ENCODE peak calls at places on chromosomes 12 and 14, in four cellular contexts. B is ELR, Z is NCI-H524 treated with DMSO at 0.1 percent for 48 hours, T is SW480. C is an unnamed sample.

GRCh38 chr14:65044596-65044959 is 57.7 kb downstream of the MAX start:
- DNase-seq in B (no peak), T (no peak), Z (no peak), C (no peak)

GRCh38 chr14:95891742-95892141 is 15.1 kb downstream of the TUNAR start:
- DNase-seq in B (peak; percentile 97), Z (no peak), T (peak; percentile 82), C (no peak)

GRCh38 chr14:77242752-77243151 is 28.3 kb downstream of the NGB start:
- DNase-seq in T (no peak), Z (no peak), B (no peak), C (no peak)

GRCh38 chr14:64337901-64338615 is 43.9 kb upstream of the ESR2 start:
- DNase-seq in T (peak; percentile 84), Z (peak; percentile 90), B (peak; percentile 78), C (no peak)

GRCh38 chr12:15644700-15645099 is 144.5 kb downstream of the EPS8 start:
- DNase-seq in B (peak; percentile 79), T (no peak), Z (no peak), C (no peak)

GRCh38 chr14:87052646-87053225 is 940.2 kb downstream of the GALC start:
- DNase-seq in B (no peak), Z (peak; percentile 90), T (no peak), C (no peak)

GRCh38 chr12:75666126-75666979 is 154.9 kb upstream of the KRR1 start:
- DNase-seq in B (peak; percentile 72), T (no peak), Z (no peak), C (no peak)

GRCh38 chr12:12837025-12837872 is 24.1 kb downstream of the DDX47 start:
- DNase-seq in Z (no peak), B (peak; percentile 95), T (peak; percentile 91), C (no peak)

GRCh38 chr12:76586764-76587395 is 27.3 kb upstream of the OSBPL8 start:
- DNase-seq in Z (no peak), B (peak; percentile 66), T (peak; percentile 56), C (peak; percentile 1)

GRCh38 chr12:62860501-62861156 is 74.3 kb downstream of the PPM1H start:
- DNase-seq in B (peak; percentile 5), Z (no peak), T (no peak), C (no peak)

GRCh38 chr14:104427126-104427851 is 152.3 kb upstream of the C14orf180 start:
- DNase-seq in T (no peak), B (no peak), Z (no peak), C (no peak)

GRCh38 chr14:61968207-61968606 is 206.0 kb downstream of the SNAPC1 start:
- DNase-seq in T (no peak), B (no peak), Z (no peak), C (no peak)

GRCh38 chr12:5081016-5081415 is 37.3 kb downstream of the KCNA5 start:
- DNase-seq in Z (no peak), B (no peak), T (no peak), C (no peak)

GRCh38 chr12:16347391-16348298 is at the start of gene MGST1:
- DNase-seq in B (peak; percentile 65), Z (peak; percentile 69), T (peak; percentile 65), C (no peak)

GRCh38 chr12:52361553-52361952 is 5.7 kb downstream of the KRT85 start:
- DNase-seq in Z (no peak), T (no peak), B (no peak), C (no peak)

GRCh38 chr14:25103261-25103660 is 53.3 kb upstream of the STXBP6 start:
- DNase-seq in B (no peak), T (no peak), Z (no peak), C (no peak)

GRCh38 chr14:102907303-102907844 is 15.1 kb upstream of the AMN start:
- DNase-seq in T (no peak), Z (no peak), B (no peak), C (no peak)

GRCh38 chr12:45532113-45532512 is 197.4 kb upstream of the ARID2 start:
- DNase-seq in B (no peak), Z (no peak), T (no peak), C (no peak)

GRCh38 chr12:71970031-71970430 is 31.4 kb downstream of the TPH2 start:
- DNase-seq in Z (no peak), T (no peak), B (no peak), C (no peak)

GRCh38 chr12:73110816-73111215 is 838.6 kb downstream of the TRHDE start:
- DNase-seq in Z (no peak), T (no peak), B (no peak), C (no peak)

GRCh38 chr12:108505121-108505520 is 10.0 kb upstream of the FICD start:
- DNase-seq in B (no peak), Z (no peak), T (no peak), C (no peak)

GRCh38 chr14:65745396-65746190 is 333.1 kb downstream of the FUT8 start:
- DNase-seq in Z (no peak), B (no peak), T (no peak), C (no peak)

GRCh38 chr12:96094201-96094600 is 58.8 kb upstream of the LTA4H start:
- DNase-seq in B (peak; percentile 81), Z (no peak), T (peak; percentile 23), C (no peak)

GRCh38 chr14:25400607-25401206 is 350.8 kb upstream of the STXBP6 start:
- DNase-seq in B (peak; percentile 32), Z (peak; percentile 92), T (peak; percentile 46), C (no peak)

GRCh38 chr12:126668961-126669360 is 1598.0 kb upstream of the TMEM132C start:
- DNase-seq in T (no peak), Z (no peak), B (no peak), C (no peak)

GRCh38 chr12:75452675-75453330 is 27.8 kb upstream of the GLIPR1 start:
- DNase-seq in B (peak; percentile 65), Z (no peak), T (no peak), C (no peak)

GRCh38 chr12:70606001-70606400 is 31.2 kb downstream of the PTPRB start:
- DNase-seq in T (no peak), B (peak; percentile 89), Z (no peak), C (no peak)

GRCh38 chr12:52810554-52810953 is 3.4 kb downstream of the KRT4 start:
- DNase-seq in B (no peak), Z (no peak), T (no peak), C (no peak)

GRCh38 chr14:60561845-60562746 is 53.1 kb downstream of the SIX6 start:
- DNase-seq in B (peak; percentile 77), T (peak; percentile 52), Z (peak; percentile 53), C (no peak)

GRCh38 chr12:27709932-27710591 is 570 bp upstream of the MRPS35 start:
- DNase-seq in Z (no peak), B (peak; percentile 56), T (peak; percentile 61), C (no peak)

GRCh38 chr12:131831021-131831571 is 2.9 kb downstream of the MMP17 start:
- DNase-seq in T (peak; percentile 60), B (peak; percentile 60), Z (no peak), C (no peak)